ENCODE peak calls at places on chromosomes 16 and 17, in six cellular contexts. P, X, F, G, U and C are unnamed samples. For H3K4me1, the result is how much of the 10 kb centered on the place peaks cover.

GRCh38 chr17:81509048-81509686 is 3.4 kb downstream of the ACTG1 start:
- DNase-seq in U (no peak), F (no peak), P (no peak), X (no peak), G (no peak), C (peak)

GRCh38 chr17:39365252-39365651 is 36.2 kb downstream of the FBXL20 start:
- DNase-seq in P (no peak), U (no peak), X (no peak), G (no peak), F (peak), C (no peak)

GRCh38 chr17:62848334-62848733 is 40.2 kb upstream of the MARCHF10 start:
- DNase-seq in P (no peak), F (no peak), U (no peak), G (no peak), X (no peak), C (no peak)

GRCh38 chr16:53991181-53992056 is 287.5 kb downstream of the FTO start:
- DNase-seq in F (peak), X (no peak), P (peak), U (no peak), G (no peak), C (no peak)

GRCh38 chr17:69093279-69093789 is 32.6 kb upstream of the ABCA9 start:
- DNase-seq in U (no peak), P (no peak), F (no peak), G (no peak), X (no peak), C (no peak)

GRCh38 chr17:21242780-21243515 is 10.3 kb downstream of the NATD1 start:
- DNase-seq in F (no peak), X (no peak), U (no peak), G (peak), P (no peak), C (no peak)

GRCh38 chr17:32626371-32626770 is 139.6 kb downstream of the CDK5R1 start:
- DNase-seq in U (no peak), P (no peak), F (no peak), G (no peak), X (no peak), C (no peak)

GRCh38 chr16:68529608-68529930 is 9.5 kb upstream of the ZFP90 start:
- DNase-seq in P (no peak), F (no peak), X (no peak), U (no peak), G (no peak), C (no peak)

GRCh38 chr16:31333686-31334649 is 21.0 kb upstream of the ITGAX start:
- DNase-seq in F (peak), G (no peak), P (no peak), X (no peak), U (no peak), C (peak)

GRCh38 chr16:72530434-72530833 is 358.5 kb upstream of the PMFBP1 start:
- DNase-seq in U (no peak), P (no peak), G (no peak), F (peak), X (no peak), C (no peak)

GRCh38 chr17:56737741-56738161 is 96.0 kb downstream of the C17orf67 start:
- DNase-seq in P (peak), X (no peak), F (peak), G (no peak), U (peak), C (no peak)

GRCh38 chr16:58098207-58099096 is 30.7 kb downstream of the CFAP20 start:
- DNase-seq in G (no peak), P (no peak), X (no peak), U (no peak), F (peak), C (no peak)

GRCh38 chr16:88705076-88705684 is 1.0 kb downstream of the RNF166 start:
- DNase-seq in P (no peak), X (no peak), U (no peak), F (peak), G (peak), C (peak)

GRCh38 chr16:877242-878065 is 76.9 kb upstream of the GNG13 start:
- DNase-seq in U (no peak), X (no peak), F (no peak), G (no peak), P (no peak), C (no peak)

GRCh38 chr17:29059281-29059680 is 16.3 kb downstream of the PIPOX start:
- DNase-seq in U (no peak), F (peak), X (no peak), G (no peak), P (no peak), C (no peak)

GRCh38 chr17:74212262-74212912 is 984 bp upstream of the TTYH2 start:
- DNase-seq in U (no peak), X (no peak), G (peak), F (no peak), P (no peak), C (peak)

GRCh38 chr16:72832640-72833039 is 215.3 kb downstream of the ZFHX3 start:
- DNase-seq in P (peak), U (peak), X (peak), G (peak), F (peak), C (peak)

GRCh38 chr17:45200701-45201100 is 21.0 kb upstream of the FMNL1 start:
- DNase-seq in U (no peak), F (no peak), P (no peak), G (peak), X (no peak), C (no peak)

GRCh38 chr16:79628501-79628975 is 28.0 kb upstream of the MAF start:
- DNase-seq in P (no peak), U (no peak), G (no peak), X (no peak), F (peak), C (no peak)

GRCh38 chr17:51054748-51055147 is 65.9 kb downstream of the SPAG9 start:
- DNase-seq in G (no peak), U (no peak), P (no peak), F (no peak), X (no peak), C (no peak)

GRCh38 chr17:986322-986929 is 6.8 kb upstream of the NXN start:
- DNase-seq in F (no peak), X (no peak), G (no peak), U (no peak), P (no peak), C (no peak)

GRCh38 chr16:19067349-19068236 is at the start of gene COQ7:
- DNase-seq in G (peak), X (peak), U (peak), F (peak), P (peak), C (peak)
- TF ChIP-seq POLR2A in G (peak), X (peak), U (peak), F (peak), P (no peak), C (peak)

GRCh38 chr16:2811703-2812471 is 5.2 kb upstream of the PRSS21 start:
- DNase-seq in G (no peak), U (peak), P (no peak), X (no peak), F (no peak), C (no peak)
- TF ChIP-seq CTCF in G (no peak), U (no peak), P (no peak), X (no peak), F (no peak), C (no peak)

DNA sequence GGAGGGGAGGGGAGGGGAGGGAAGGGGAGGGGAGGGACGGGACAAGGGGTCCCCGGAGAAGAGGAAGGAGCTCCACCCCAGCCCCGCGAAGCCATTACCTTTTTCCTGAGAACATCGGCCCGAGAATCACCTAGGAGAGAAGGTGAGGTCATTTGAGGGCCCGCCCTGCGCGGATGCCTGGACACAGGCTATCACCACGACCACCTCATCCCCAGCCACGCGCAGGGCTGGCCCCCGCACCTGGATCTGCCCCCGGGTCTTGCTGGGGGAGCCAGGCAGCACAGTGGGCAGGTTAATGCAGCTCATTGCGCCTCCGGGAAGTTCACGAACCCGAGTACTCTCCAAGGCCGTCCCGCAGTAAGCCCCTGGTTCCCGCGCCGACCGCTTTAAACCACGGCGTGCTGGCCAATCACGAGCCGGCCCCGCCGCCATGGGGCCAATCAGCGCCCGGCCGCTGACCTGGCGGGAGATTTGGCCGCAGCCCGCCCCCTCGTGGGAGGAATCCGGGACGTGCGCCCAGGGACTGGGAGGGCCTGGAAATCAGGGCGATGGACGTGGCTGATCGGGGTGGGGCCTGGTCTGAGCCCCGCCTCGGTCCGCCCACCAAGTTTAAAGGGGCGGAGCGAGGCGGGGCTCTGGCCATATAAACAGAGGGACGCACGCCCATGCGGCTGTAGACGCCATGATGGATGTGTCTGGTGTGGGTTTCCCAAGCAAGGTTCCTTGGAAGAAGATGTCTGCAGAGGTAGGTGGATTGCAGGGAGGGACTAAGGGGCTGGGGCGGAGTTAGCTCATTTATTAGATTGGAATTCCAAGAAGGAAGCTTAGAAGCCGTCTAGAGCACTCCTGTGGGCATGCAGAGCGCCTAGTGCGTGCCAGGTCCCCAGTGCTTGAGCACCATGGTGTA is at the start of the genes AFMID and TK1:
- DNase-seq in P (peak), U (peak), X (peak), G (peak), F (peak), C (peak)
- H3K4me1 ChIP-seq in P (half or more), U (under half), X (under half), G (under half), F (under half), C (under half)

GRCh38 chr16:84925773-84926372 is 85.5 kb downstream of the ZDHHC7 start:
- DNase-seq in U (no peak), G (no peak), F (no peak), X (no peak), P (no peak), C (no peak)

GRCh38 chr16:84924339-84925091 is 86.8 kb downstream of the ZDHHC7 start:
- DNase-seq in X (peak), U (no peak), G (peak), F (no peak), P (no peak), C (no peak)

GRCh38 chr16:84927621-84928591 is 83.4 kb downstream of the ZDHHC7 start:
- DNase-seq in U (no peak), X (peak), G (peak), P (no peak), F (no peak), C (no peak)

GRCh38 chr16:84926462-84926861 is 84.9 kb downstream of the ZDHHC7 start:
- DNase-seq in F (no peak), G (no peak), X (no peak), P (no peak), U (no peak), C (no peak)

DNA sequence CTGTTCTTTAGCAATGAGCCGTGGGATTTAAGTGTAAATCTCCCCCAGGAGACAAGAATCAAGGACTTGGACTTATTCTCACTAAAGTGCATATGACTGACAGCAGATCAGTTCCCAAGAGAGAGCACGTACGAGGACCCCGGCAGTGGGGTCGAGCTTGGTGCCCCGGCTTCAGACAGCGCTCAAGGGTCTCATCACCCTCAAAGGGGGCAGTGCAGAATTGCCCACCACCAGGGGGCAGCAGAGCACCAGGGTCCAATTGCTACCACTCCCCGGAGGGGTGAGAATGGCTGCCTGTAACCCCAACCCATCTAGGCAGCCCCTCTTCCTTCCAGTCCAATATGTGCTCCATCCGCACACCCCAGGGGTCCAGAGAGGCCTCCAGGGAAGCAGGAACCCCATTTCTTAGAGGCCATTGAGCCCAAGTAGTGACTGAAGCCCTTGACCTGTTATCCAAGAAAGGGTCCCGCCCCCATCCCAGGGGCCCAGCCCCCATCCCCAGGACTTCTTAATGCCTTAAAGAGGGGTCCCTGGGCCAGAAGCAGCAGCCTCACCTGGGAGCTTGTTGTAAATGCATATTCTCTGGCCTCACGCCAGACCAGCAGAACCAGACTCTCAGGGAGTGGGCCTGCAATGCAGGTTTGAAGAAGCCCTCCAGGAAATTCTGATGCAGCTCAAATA is 86.1 kb downstream of the ZDHHC7 start:
- DNase-seq in G (peak), X (peak), P (peak), U (no peak), F (no peak), C (peak)
- TF ChIP-seq POLR2A in G (no peak), X (no peak), P (no peak), U (no peak), F (no peak), C (no peak)

GRCh38 chr17:77194179-77194578 is 53.4 kb downstream of the SEC14L1 start:
- DNase-seq in F (no peak), G (no peak), X (no peak), U (no peak), P (no peak), C (no peak)
- TF ChIP-seq CTCF in F (no peak), G (no peak), X (no peak), U (no peak), P (no peak), C (no peak)

GRCh38 chr17:41844971-41845370 is 7.3 kb downstream of the KLHL10 start:
- DNase-seq in G (no peak), X (no peak), F (peak), P (no peak), U (no peak), C (no peak)

GRCh38 chr17:41848788-41849187 is 11.2 kb downstream of the KLHL10 start:
- DNase-seq in X (no peak), G (no peak), P (no peak), U (no peak), F (peak), C (no peak)

GRCh38 chr17:41849251-41849990 is 11.8 kb downstream of the KLHL10 start:
- DNase-seq in G (no peak), X (no peak), U (no peak), P (no peak), F (no peak), C (no peak)
- H3K4me1 ChIP-seq in G (under half), X (under half), U (under half), P (under half), F (under half), C (under half)

GRCh38 chr17:8382880-8383142 is 182 bp downstream of the RPL26 start:
- DNase-seq in U (no peak), F (no peak), P (no peak), G (no peak), X (no peak), C (no peak)

GRCh38 chr17:8382052-8382879 is 727 bp downstream of the RPL26 start:
- DNase-seq in F (no peak), G (no peak), X (no peak), P (no peak), U (no peak), C (no peak)

GRCh38 chr17:8384801-8385335 is 1.9 kb upstream of the RPL26 start:
- DNase-seq in P (no peak), G (no peak), X (no peak), U (no peak), F (peak), C (no peak)

GRCh38 chr17:8380049-8380448 is 2.9 kb downstream of the RPL26 start:
- DNase-seq in X (no peak), F (no peak), G (no peak), U (no peak), P (no peak), C (no peak)

GRCh38 chr17:8383143-8383974 is at the start of gene RPL26:
- DNase-seq in X (peak), U (peak), G (peak), P (peak), F (peak), C (peak)
- TF ChIP-seq POLR2A in X (peak), U (peak), G (peak), P (no peak), F (peak), C (peak)

GRCh38 chr17:37187262-37187661 is 188.5 kb upstream of the C17orf78 start:
- DNase-seq in F (peak), G (no peak), U (no peak), X (no peak), P (no peak), C (no peak)

GRCh38 chr17:37182786-37183185 is 193.0 kb upstream of the C17orf78 start:
- DNase-seq in U (no peak), F (peak), X (no peak), G (no peak), P (no peak), C (no peak)

GRCh38 chr17:37191219-37191618 is 184.6 kb upstream of the C17orf78 start:
- DNase-seq in U (no peak), G (no peak), F (peak), X (no peak), P (no peak), C (no peak)

GRCh38 chr17:37190493-37190892 is 185.3 kb upstream of the C17orf78 start:
- DNase-seq in X (no peak), U (no peak), P (no peak), F (no peak), G (no peak), C (no peak)

DNA sequence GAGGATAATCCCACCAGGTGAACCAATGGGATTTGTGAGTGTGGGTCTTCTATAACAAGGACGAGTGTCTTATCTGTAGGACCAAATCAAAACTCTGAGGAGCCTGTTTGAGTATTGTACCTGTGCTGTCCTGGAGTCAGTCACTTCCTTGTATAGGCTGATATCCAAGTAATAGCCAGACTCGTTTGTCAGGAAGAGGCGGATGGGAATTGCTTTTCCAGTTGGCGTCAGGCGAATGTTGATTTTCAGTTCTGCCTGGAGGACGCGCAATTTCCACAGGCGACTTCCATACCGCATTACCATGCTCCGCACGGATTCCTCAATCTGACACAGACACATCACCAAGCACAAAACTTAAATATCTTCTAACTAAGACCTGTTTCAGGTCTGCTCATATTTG is 187.6 kb upstream of the C17orf78 start:
- DNase-seq in X (no peak), P (no peak), F (no peak), U (peak), G (no peak), C (no peak)
- TF ChIP-seq CTCF in X (no peak), P (no peak), F (no peak), U (no peak), G (no peak), C (no peak)

GRCh38 chr16:81609323-81609892 is 164.8 kb downstream of the CMIP start:
- DNase-seq in F (no peak), P (no peak), X (no peak), U (no peak), G (no peak), C (peak)
- H3K4me1 ChIP-seq in F (under half), P (half or more), X (under half), U (under half), G (under half), C (under half)

GRCh38 chr17:58506354-58507080 is 7.9 kb downstream of the MTMR4 start:
- DNase-seq in F (peak), G (no peak), X (no peak), P (no peak), U (no peak), C (no peak)
- TF ChIP-seq POLR2A in F (no peak), G (no peak), X (no peak), P (no peak), U (no peak), C (no peak)